ENCODE peak calls at places on chromosomes 7 and 10, in six cellular contexts. C is WTC11; I is MCF 10A; K is fibroblast of the aortic adventitia; Y is CD4-positive, alpha-beta T cell; Q is HFF-Myc. V is an unnamed sample.

GRCh38 chr7:106064329-106064728 is 47.8 kb downstream of the SYPL1 start:
- DNase-seq in C (no peak), I (no peak), K (no peak), Y (no peak), Q (no peak), V (no peak)

GRCh38 chr7:36128448-36129047 is 24.5 kb upstream of the EEPD1 start:
- DNase-seq in C (no peak), I (peak), K (peak), Y (no peak), Q (peak), V (peak)

GRCh38 chr7:129218514-129219036 is 6.3 kb upstream of the AHCYL2 start:
- DNase-seq in C (peak), I (peak), K (peak), Y (peak), Q (peak), V (peak)

GRCh38 chr10:19014034-19014433 is 34.6 kb upstream of the MALRD1 start:
- DNase-seq in C (no peak), I (peak), K (peak), Y (no peak), Q (no peak), V (no peak)

GRCh38 chr7:27182861-27183681 is 2.0 kb downstream of the HOXA11 start:
- DNase-seq in C (peak), I (no peak), K (no peak), Y (no peak), Q (no peak), V (no peak)

GRCh38 chr7:28836661-28837060 is 121.5 kb downstream of the TRIL start:
- DNase-seq in C (no peak), I (no peak), K (no peak), Y (no peak), Q (no peak), V (no peak)

GRCh38 chr10:89224697-89225443 is 17.8 kb upstream of the CH25H start:
- DNase-seq in C (no peak), I (no peak), K (peak), Y (no peak), Q (no peak), V (no peak)

GRCh38 chr7:93836111-93836510 is 54.4 kb downstream of the TFPI2 start:
- DNase-seq in C (no peak), I (no peak), K (peak), Y (no peak), Q (no peak), V (no peak)

GRCh38 chr10:69202332-69202731 is 17.8 kb upstream of the HKDC1 start:
- DNase-seq in C (no peak), I (no peak), K (peak), Y (no peak), Q (no peak), V (no peak)

GRCh38 chr10:74586088-74586585 is 240.3 kb upstream of the KAT6B start:
- DNase-seq in C (no peak), I (peak), K (no peak), Y (peak), Q (no peak), V (no peak)

GRCh38 chr7:46508541-46508940 is 587.5 kb upstream of the IGFBP3 start:
- DNase-seq in C (no peak), I (no peak), K (no peak), Y (no peak), Q (no peak), V (no peak)

GRCh38 chr10:13390604-13391522 is 42.8 kb upstream of the SEPHS1 start:
- DNase-seq in C (no peak), I (no peak), K (peak), Y (no peak), Q (no peak), V (no peak)

GRCh38 chr7:159032310-159032709 is 112.4 kb downstream of the VIPR2 start:
- DNase-seq in C (no peak), I (no peak), K (no peak), Y (no peak), Q (no peak), V (no peak)

GRCh38 chr7:41007351-41007751 is 695.5 kb downstream of the INHBA start:
- DNase-seq in C (no peak), I (no peak), K (peak), Y (no peak), Q (no peak), V (no peak)

GRCh38 chr7:106346678-106347217 is 62.0 kb upstream of the NAMPT start:
- DNase-seq in C (no peak), I (peak), K (peak), Y (no peak), Q (peak), V (peak)

GRCh38 chr7:137081694-137082093 is 213.2 kb downstream of the CHRM2 start:
- DNase-seq in C (no peak), I (peak), K (peak), Y (no peak), Q (peak), V (peak)

GRCh38 chr10:133018491-133018890 is 69.2 kb upstream of the ADGRA1 start:
- DNase-seq in C (no peak), I (no peak), K (no peak), Y (no peak), Q (no peak), V (no peak)

GRCh38 chr10:767211-767610 is 77.7 kb upstream of the DIP2C start:
- DNase-seq in C (no peak), I (peak), K (no peak), Y (no peak), Q (no peak), V (no peak)

GRCh38 chr7:130182990-130183389 is 22.2 kb downstream of the TMEM209 start:
- DNase-seq in C (no peak), I (no peak), K (no peak), Y (no peak), Q (no peak), V (no peak)

GRCh38 chr10:69835875-69836727 is 34.4 kb downstream of the COL13A1 start:
- DNase-seq in C (no peak), I (no peak), K (no peak), Y (no peak), Q (no peak), V (no peak)

GRCh38 chr10:90399782-90400181 is 458.1 kb downstream of the HTR7 start:
- DNase-seq in C (no peak), I (no peak), K (no peak), Y (no peak), Q (no peak), V (no peak)

GRCh38 chr10:90398551-90398950 is 459.3 kb downstream of the HTR7 start:
- DNase-seq in C (no peak), I (no peak), K (peak), Y (no peak), Q (no peak), V (no peak)

DNA sequence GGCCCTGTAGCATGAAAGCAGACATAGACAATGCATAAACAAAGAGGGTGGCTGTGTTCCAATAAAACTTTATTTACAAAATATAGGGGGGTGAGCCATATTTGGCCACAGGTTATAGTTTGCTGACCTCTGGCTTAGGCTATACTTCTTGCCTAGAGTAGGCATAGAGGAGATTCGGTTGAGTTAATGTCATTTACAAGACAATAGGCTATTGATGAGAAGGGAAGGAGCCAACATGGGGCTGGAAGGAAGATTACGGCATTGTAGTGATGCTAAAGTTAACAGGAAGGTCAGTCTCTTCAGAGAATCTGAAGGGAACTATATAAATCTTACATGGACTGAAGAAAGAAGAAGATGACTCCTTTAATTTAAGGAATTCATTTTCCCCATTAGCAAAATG is 463.5 kb downstream of the HTR7 start:
- DNase-seq in C (no peak), I (no peak), K (no peak), Y (no peak), Q (no peak), V (no peak)
- TF ChIP-seq CTCF in C (no peak), I (no peak), K (no peak), Y (no peak), Q (no peak), V (no peak)

DNA sequence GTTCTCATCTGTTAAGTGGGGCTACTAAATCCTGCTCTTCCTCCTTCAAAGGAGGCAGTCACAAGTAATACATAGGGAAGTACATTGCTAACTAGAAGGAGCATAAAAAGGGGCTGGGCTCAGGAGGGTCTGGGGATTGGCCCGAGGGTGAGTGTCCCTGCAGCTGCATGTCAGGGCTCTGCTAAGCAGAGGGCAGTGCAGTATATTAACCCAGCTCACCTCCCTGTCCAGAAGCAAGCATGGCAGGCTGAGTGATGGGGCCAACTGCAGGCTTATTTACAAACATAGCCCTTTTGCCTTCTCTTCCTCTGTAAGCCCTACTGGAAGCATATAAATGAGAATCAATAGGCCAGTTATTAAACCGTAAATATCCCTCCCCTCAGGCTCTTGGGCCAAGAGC is 143.2 kb upstream of the PCBD1 start:
- DNase-seq in C (no peak), I (no peak), K (no peak), Y (no peak), Q (no peak), V (no peak)
- TF ChIP-seq CTCF in C (no peak), I (no peak), K (no peak), Y (no peak), Q (no peak), V (no peak)

GRCh38 chr7:63925626-63926460 is 72.8 kb upstream of the ZNF722 start:
- DNase-seq in C (no peak), I (no peak), K (no peak), Y (peak), Q (no peak), V (no peak)
- TF ChIP-seq CTCF in C (no peak), I (no peak), K (no peak), Y (no peak), Q (no peak), V (no peak)

DNA sequence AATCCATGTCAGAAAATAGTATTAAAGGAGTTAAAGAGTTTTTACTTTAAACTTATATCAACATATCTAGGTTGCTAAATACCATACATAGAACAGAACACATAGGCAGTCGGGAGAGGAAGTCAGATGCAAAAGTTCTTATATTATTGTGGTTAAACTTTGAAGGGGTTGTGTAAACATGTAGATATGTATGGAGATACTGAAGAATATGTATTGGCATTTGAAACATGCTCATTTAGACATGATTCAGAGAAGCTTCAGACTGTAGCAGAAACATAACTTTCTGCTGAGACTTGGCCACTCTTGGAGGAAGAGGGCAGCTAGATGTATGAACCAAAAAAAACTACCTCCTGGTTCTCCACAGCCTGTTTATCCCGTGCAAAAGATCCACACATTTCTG is 103.5 kb upstream of the FERD3L start:
- DNase-seq in C (no peak), I (no peak), K (peak), Y (no peak), Q (no peak), V (peak)
- TF ChIP-seq CTCF in C (no peak), I (no peak), K (no peak), Y (no peak), Q (no peak), V (no peak)

GRCh38 chr10:66295602-66296001 is 630.2 kb upstream of the LRRTM3 start:
- DNase-seq in C (no peak), I (no peak), K (no peak), Y (no peak), Q (no peak), V (no peak)

GRCh38 chr10:66301078-66301477 is 624.8 kb upstream of the LRRTM3 start:
- DNase-seq in C (no peak), I (no peak), K (no peak), Y (no peak), Q (no peak), V (no peak)
- TF ChIP-seq CTCF in C (no peak), I (no peak), K (no peak), Y (no peak), Q (no peak), V (no peak)

GRCh38 chr10:95976295-95977229 is 66.8 kb upstream of the CCNJ start:
- DNase-seq in C (no peak), I (no peak), K (no peak), Y (no peak), Q (no peak), V (no peak)
- TF ChIP-seq CTCF in C (no peak), I (no peak), K (no peak), Y (no peak), Q (no peak), V (no peak)

GRCh38 chr7:19491821-19492452 is 216.9 kb downstream of the POLR1F start:
- DNase-seq in C (no peak), I (peak), K (peak), Y (no peak), Q (peak), V (peak)
- TF ChIP-seq CTCF in C (no peak), I (peak), K (peak), Y (no peak), Q (peak), V (peak)

GRCh38 chr7:828793-829561 is 3.3 kb upstream of the SUN1 start:
- DNase-seq in C (no peak), I (no peak), K (no peak), Y (no peak), Q (no peak), V (no peak)
- TF ChIP-seq CTCF in C (no peak), I (no peak), K (no peak), Y (no peak), Q (no peak), V (no peak)

V was measured in HFFc6.